ENCODE peak calls at places on chromosomes 12 and 14, in five cellular contexts. S is right atrium auricular region, I is stomach, X is astrocyte of the cerebellum, U is right lobe of liver. Y is an unnamed sample.

GRCh38 chr14:49621114-49621881 is 699 bp downstream of the MGAT2 start:
- DNase-seq in S (peak; percentile 75), I (peak; percentile 63), X (peak; percentile 24), U (peak; percentile 68), Y (no peak)

GRCh38 chr14:33950320-33951182 is at the start of gene EGLN3:
- DNase-seq in S (peak; percentile 94), I (peak; percentile 94), X (peak; percentile 23), U (peak; percentile 90), Y (no peak)

GRCh38 chr14:103138483-103139370 is 15.5 kb downstream of the TNFAIP2 start:
- DNase-seq in S (no peak), I (no peak), X (no peak), U (no peak), Y (no peak)

GRCh38 chr14:35215110-35215872 is 76.9 kb upstream of the PSMA6 start:
- DNase-seq in S (no peak), I (no peak), X (peak; percentile 51), U (no peak), Y (peak; percentile 29)

GRCh38 chr14:52711666-52712065 is 4.7 kb downstream of the PSMC6 start:
- DNase-seq in S (no peak), I (no peak), X (no peak), U (no peak), Y (no peak)

GRCh38 chr12:26317942-26318565 is 122.7 kb downstream of the SSPN start:
- DNase-seq in S (no peak), I (no peak), X (no peak), U (no peak), Y (no peak)

GRCh38 chr12:107560194-107560905 is 125.2 kb upstream of the PWP1 start:
- DNase-seq in S (no peak), I (no peak), X (no peak), U (no peak), Y (no peak)

GRCh38 chr14:95918466-95918865 is 41.8 kb downstream of the TUNAR start:
- DNase-seq in S (no peak), I (no peak), X (no peak), U (no peak), Y (no peak)

GRCh38 chr12:17609152-17609551 is 480.8 kb downstream of the RERGL start:
- DNase-seq in S (no peak), I (no peak), X (no peak), U (no peak), Y (no peak)

GRCh38 chr12:98845957-98846356 is 200.9 kb downstream of the APAF1 start:
- DNase-seq in S (no peak), I (no peak), X (no peak), U (no peak), Y (no peak)

GRCh38 chr14:75372260-75372659 is 55.6 kb upstream of the JDP2 start:
- DNase-seq in S (no peak), I (no peak), X (peak; percentile 8), U (peak; percentile 31), Y (no peak)

GRCh38 chr12:50181691-50182090 is 14.5 kb upstream of the CERS5 start:
- DNase-seq in S (no peak), I (no peak), X (no peak), U (no peak), Y (no peak)

GRCh38 chr14:97866186-97866585 is 1069.0 kb downstream of the VRK1 start:
- DNase-seq in S (no peak), I (no peak), X (no peak), U (no peak), Y (no peak)

GRCh38 chr14:99320621-99321235 is 48.7 kb upstream of the BCL11B start:
- DNase-seq in S (peak; percentile 32), I (no peak), X (no peak), U (no peak), Y (no peak)

GRCh38 chr14:53942970-53943750 is 13.5 kb downstream of the BMP4 start:
- DNase-seq in S (no peak), I (no peak), X (no peak), U (no peak), Y (no peak)

GRCh38 chr14:93729993-93730392 is 58.3 kb downstream of the PRIMA1 start:
- DNase-seq in S (no peak), I (no peak), X (no peak), U (no peak), Y (no peak)

GRCh38 chr14:73717247-73717646 is 3.1 kb upstream of the PNMA1 start:
- DNase-seq in S (no peak), I (no peak), X (no peak), U (no peak), Y (no peak)

GRCh38 chr14:52325126-52325525 is 11.0 kb downstream of the PTGER2 start:
- DNase-seq in S (no peak), I (no peak), X (peak; percentile 75), U (no peak), Y (no peak)

GRCh38 chr12:68326720-68327119 is 5.4 kb downstream of the MDM1 start:
- DNase-seq in S (no peak), I (no peak), X (no peak), U (no peak), Y (no peak)

GRCh38 chr14:24876996-24877395 is 173.0 kb downstream of the STXBP6 start:
- DNase-seq in S (no peak), I (no peak), X (no peak), U (no peak), Y (no peak)

GRCh38 chr14:74846968-74847549 is 28.9 kb downstream of the PROX2 start:
- DNase-seq in S (no peak), I (no peak), X (no peak), U (no peak), Y (no peak)

GRCh38 chr14:61456720-61457119 is 135.3 kb downstream of the PRKCH start:
- DNase-seq in S (peak; percentile 89), I (peak; percentile 88), X (peak; percentile 42), U (peak; percentile 81), Y (no peak)

GRCh38 chr12:89160716-89161123 is 191.6 kb downstream of the DUSP6 start:
- DNase-seq in S (peak; percentile 74), I (no peak), X (no peak), U (no peak), Y (no peak)

GRCh38 chr12:91180577-91180976 is 2.0 kb downstream of the DCN start:
- DNase-seq in S (no peak), I (no peak), X (peak; percentile 81), U (no peak), Y (peak; percentile 66)

GRCh38 chr12:123948401-123949117 is 24.1 kb downstream of the CCDC92 start:
- DNase-seq in S (no peak), I (no peak), X (no peak), U (no peak), Y (no peak)

GRCh38 chr14:30296956-30297405 is 262.0 kb upstream of the G2E3 start:
- DNase-seq in S (no peak), I (no peak), X (no peak), U (no peak), Y (no peak)

GRCh38 chr14:46580941-46581671 is 70.5 kb downstream of the RPL10L start:
- DNase-seq in S (no peak), I (no peak), X (peak; percentile 31), U (no peak), Y (no peak)

GRCh38 chr12:80988986-80989385 is 51.3 kb upstream of the LIN7A start:
- DNase-seq in S (no peak), I (peak; percentile 70), X (no peak), U (no peak), Y (no peak)

GRCh38 chr14:91284146-91284790 is 39.8 kb upstream of the GPR68 start:
- DNase-seq in S (no peak), I (no peak), X (peak; percentile 13), U (no peak), Y (peak; percentile 47)

GRCh38 chr12:64029013-64029857 is 184.7 kb downstream of the SRGAP1 start:
- DNase-seq in S (no peak), I (no peak), X (no peak), U (no peak), Y (peak; percentile 50)
- H3K4me3 ChIP-seq in S (no peak overlapping the region), I (no peak overlapping the region), X (no peak overlapping the region), U (no peak overlapping the region), Y (no peak overlapping the region)

DNA sequence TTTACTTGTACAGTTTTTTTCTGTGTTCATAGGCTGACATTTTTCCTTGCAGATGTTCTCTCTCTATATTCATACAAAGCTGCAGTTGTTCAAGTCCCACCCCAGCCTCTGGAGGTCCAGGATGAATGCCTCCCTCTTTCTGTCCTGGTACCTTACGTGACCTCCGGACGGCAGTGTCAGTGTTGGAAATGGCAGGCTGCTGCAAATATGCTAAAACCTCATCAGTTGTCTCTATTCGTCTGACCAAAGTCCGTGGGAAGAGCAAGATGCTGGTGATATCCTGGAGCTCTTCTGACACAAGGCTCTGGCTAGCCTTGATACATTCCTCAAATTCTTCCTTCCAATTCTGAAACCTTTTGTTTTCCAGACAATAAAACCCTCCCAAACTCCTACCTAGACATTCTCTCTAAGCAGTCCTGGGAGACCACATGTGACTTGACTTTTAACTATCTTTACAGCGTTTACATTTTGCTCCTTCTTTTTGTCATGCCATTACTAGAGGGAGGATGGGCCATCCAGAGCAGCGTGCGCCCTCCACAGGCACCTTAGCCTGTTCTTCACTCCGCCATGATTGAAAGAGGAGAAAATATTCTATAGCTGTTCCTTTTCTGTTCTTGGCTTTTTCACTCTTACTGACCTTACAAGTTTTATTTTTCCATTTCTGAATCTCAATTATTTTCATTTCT is 143.6 kb downstream of the RGS6 start:
- DNase-seq in S (no peak), I (no peak), X (no peak), U (no peak), Y (no peak)
- TF ChIP-seq CTCF in S (no peak), I (no peak), X (no peak), U (no peak), Y (no peak)

GRCh38 chr12:662541-663292 is 528 bp downstream of the NINJ2 start:
- DNase-seq in S (no peak), I (no peak), X (no peak), U (no peak), Y (no peak)
- H3K4me3 ChIP-seq in S (peak overlapping the region; percentile 34), I (no peak overlapping the region), X (no peak overlapping the region), U (no peak overlapping the region), Y (no peak overlapping the region)

GRCh38 chr12:69875416-69875815 is 50.4 kb downstream of the MYRFL start:
- DNase-seq in S (no peak), I (no peak), X (no peak), U (no peak), Y (no peak)

GRCh38 chr12:69879007-69879960 is 54.3 kb downstream of the MYRFL start:
- DNase-seq in S (peak; percentile 70), I (peak; percentile 75), X (peak; percentile 66), U (peak; percentile 74), Y (no peak)

GRCh38 chr12:69872804-69873203 is 47.8 kb downstream of the MYRFL start:
- DNase-seq in S (no peak), I (no peak), X (no peak), U (no peak), Y (no peak)

GRCh38 chr12:69873429-69873828 is 48.4 kb downstream of the MYRFL start:
- DNase-seq in S (no peak), I (no peak), X (no peak), U (no peak), Y (no peak)

DNA sequence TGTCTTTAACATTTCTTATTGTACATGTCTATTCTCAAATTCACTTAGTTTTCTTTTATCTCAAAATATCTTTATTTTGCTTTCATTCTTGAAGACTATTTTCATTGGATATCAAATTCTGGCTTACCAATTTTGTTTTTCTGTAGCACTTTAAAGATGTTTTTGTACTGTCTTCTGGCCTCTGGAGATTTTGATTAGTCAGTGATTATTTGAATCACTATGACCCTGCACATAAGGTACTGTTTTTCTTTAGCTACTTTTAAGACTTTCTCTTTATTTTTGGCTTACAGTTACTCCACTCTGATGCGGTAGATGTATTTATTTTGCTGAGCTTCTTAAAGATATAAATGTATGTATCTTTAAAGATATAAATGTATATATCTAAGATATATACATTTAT is 49.6 kb downstream of the MYRFL start:
- DNase-seq in S (no peak), I (no peak), X (no peak), U (no peak), Y (no peak)
- TF ChIP-seq CTCF in S (no peak), I (no peak), X (no peak), U (no peak), Y (no peak)

Y was measured in AG04449.